ENCODE peak calls at places on chromosome 14, in four cellular contexts. H is HCT116, U is lower leg skin, V is HepG2. F is an unnamed sample.

GRCh38 chr14:36301159-36301558 is 19.3 kb downstream of the MBIP start:
- DNase-seq in H (no peak), U (no peak), V (no peak), F (no peak)

GRCh38 chr14:77128414-77128891 is 13.1 kb downstream of the ZDHHC22 start:
- DNase-seq in H (peak), U (no peak), V (peak), F (no peak)

GRCh38 chr14:102164241-102164641 is 24.5 kb downstream of the WDR20 start:
- DNase-seq in H (no peak), U (no peak), V (no peak), F (no peak)

GRCh38 chr14:103707329-103708263 is 7.7 kb downstream of the XRCC3 start:
- DNase-seq in H (no peak), U (no peak), V (no peak), F (no peak)

GRCh38 chr14:20603813-20604212 is 12.6 kb upstream of the RNASE12 start:
- DNase-seq in H (no peak), U (no peak), V (no peak), F (no peak)

GRCh38 chr14:91299483-91300115 is 55.1 kb upstream of the GPR68 start:
- DNase-seq in H (no peak), U (no peak), V (no peak), F (no peak)

GRCh38 chr14:22918519-22918808 is 485 bp downstream of the RBM23 start:
- DNase-seq in H (no peak), U (no peak), V (no peak), F (no peak)

GRCh38 chr14:96079066-96079465 is 39.9 kb downstream of the C14orf132 start:
- DNase-seq in H (no peak), U (no peak), V (no peak), F (no peak)

GRCh38 chr14:50082308-50082742 is 34.0 kb downstream of the VCPKMT start:
- DNase-seq in H (no peak), U (no peak), V (no peak), F (no peak)

GRCh38 chr14:24369907-24370687 is 2.1 kb downstream of the NFATC4 start:
- DNase-seq in H (no peak), U (no peak), V (no peak), F (no peak)

GRCh38 chr14:84323963-84324362 is 1206.0 kb upstream of the FLRT2 start:
- DNase-seq in H (no peak), U (no peak), V (no peak), F (no peak)

GRCh38 chr14:99230271-99231141 is 41.5 kb downstream of the BCL11B start:
- DNase-seq in H (no peak), U (no peak), V (no peak), F (no peak)

GRCh38 chr14:36662543-36663403 is 1.1 kb downstream of the PAX9 start:
- DNase-seq in H (no peak), U (no peak), V (no peak), F (no peak)

GRCh38 chr14:27668531-27668930 is 1070.7 kb upstream of the NOVA1 start:
- DNase-seq in H (no peak), U (no peak), V (no peak), F (no peak)

DNA sequence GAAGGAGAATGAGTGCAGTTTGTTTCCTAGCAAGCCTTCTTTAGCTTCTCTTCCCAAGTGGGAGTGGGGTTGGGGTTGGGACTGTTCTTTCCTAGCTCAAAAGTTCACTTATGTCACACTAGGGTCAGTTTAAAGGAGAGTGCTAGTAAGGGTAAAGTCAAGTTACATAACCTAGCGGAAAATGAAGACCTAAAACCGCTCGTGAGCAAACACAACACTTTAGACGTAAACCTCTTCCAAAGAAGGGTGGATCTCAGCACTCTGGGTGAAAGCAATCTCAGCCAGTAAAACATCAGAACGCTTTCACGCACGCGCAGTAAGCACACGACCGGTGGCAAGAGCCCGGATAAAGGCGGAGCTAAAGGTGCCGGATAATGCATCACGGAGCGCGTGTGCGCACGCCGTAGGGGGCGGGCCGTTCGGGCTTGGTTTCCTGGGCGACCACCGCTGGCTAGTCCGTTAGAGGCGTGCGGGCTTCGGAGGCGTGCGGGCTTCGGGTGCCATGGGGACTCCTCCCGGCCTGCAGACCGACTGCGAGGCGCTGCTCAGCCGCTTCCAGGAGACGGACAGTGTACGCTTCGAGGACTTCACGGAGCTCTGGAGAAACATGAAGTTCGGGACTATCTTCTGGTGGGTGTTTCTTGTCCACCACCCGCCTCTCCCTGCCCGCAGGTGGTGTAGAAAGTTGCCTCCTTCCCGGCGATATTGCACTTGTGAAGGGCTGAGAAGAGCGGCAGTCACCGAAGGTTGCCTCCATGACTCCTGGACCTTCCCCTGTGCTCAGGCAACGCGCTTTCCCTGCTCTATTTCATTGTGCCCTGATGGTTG is at the start of gene SNAPC1:
- DNase-seq in H (peak), U (peak), V (peak), F (peak)
- TF ChIP-seq POLR2A in H (peak), U (no peak), V (no peak), F (peak)

DNA sequence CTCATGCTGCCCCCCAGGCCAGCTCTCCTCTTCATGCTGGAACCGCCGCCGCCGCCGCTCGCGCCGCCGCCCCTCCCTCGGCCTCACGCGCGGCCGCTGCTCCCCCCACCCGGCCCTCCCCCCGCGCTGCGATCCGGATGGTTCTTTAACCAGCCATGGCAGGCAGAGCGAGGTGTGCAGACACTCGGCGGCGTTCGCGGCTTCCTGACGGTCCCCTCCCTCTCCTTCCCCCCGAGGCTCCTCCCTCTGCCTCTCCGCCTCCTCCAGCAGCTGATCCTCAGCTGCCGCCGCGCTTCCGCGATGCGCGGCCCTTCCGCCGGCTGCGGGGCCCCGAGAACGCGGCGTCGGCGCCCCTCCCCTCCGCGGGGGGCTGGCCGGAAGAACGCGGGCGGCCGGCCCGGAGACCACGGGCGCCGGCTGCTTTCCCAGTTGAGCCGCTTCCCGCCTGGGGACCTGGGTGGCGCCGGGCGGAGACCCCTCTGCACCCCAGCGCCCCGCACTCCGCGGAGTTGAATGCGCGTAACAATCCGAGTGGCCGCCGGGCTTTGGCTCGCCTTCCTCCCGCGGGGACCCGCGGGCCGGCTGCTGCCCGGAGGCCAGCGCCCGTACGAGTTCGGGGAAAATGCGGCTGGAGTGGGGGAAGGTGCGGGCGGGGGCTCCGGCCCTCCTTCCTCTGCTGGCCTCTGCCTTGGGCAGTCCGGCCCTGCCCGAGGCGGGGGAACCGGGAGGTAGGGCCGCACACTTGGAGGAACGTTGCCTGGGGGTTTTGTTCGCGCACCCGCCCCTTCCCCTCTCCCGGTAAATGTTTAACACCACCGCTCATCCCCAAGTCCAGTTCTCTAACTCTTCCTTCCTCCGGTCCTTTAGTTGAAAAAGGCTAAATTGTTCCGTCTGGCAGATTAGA is at the start of gene DCAF5:
- DNase-seq in H (peak), U (peak), V (peak), F (peak)
- TF ChIP-seq POLR2A in H (peak), U (no peak), V (no peak), F (peak)

GRCh38 chr14:57390037-57390805 is at the start of gene NAA30:
- DNase-seq in H (peak), U (peak), V (peak), F (peak)
- TF ChIP-seq POLR2A in H (peak), U (no peak), V (peak), F (peak)

GRCh38 chr14:64465208-64465821 is at the start of gene AKAP5:
- DNase-seq in H (no peak), U (no peak), V (peak), F (peak)
- TF ChIP-seq POLR2A in H (no peak), U (no peak), V (no peak), F (no peak)

DNA sequence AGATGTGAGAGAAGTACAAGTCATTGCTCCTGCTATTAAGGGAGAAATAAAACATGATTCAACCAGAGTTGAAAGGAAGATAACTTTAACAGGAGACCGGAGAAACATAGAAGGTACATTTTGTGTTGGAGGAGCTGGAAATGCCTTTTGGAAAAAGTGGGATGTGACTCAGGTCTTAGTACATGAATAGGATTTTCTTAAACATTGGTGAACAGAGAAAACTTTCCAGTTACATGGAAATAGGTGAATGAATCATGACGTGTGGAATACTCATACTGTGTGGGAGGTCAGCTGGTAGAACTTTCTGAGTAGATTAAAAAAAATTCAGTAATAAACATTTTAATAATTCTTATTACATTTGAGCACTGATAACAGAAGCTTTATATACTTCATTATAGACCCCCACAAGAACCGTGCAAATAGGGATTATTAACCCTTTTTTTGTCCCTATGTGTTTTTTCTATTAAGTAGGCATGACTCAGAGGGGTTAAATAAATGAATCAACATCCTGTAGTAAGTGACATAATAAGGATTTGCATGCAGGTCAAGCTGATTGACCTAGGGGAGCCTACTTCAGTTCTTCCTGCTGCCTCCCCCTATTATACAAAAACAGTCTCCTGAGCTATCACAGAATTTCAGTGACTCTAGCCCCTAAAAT is 710.5 kb downstream of the NOVA1 start:
- DNase-seq in H (no peak), U (no peak), V (no peak), F (no peak)
- TF ChIP-seq POLR2A in H (no peak), U (no peak), V (no peak), F (no peak)